ENCODE peak calls at places on chromosomes 5 and 9, in eight cellular contexts. E is AG04450, T is fibroblast of villous mesenchyme, N is mammary epithelial cell, V is GM23338, K is GM12865, U is HL-60, A is NB4. J is an unnamed sample.
A peak's percentile ranks its signal among the peaks of the same experiment; 100 is the strongest.

GRCh38 chr5:2272039-2272438 is 389.3 kb upstream of the IRX4 start:
- DNase-seq in E (no peak), T (no peak), K (no peak), V (no peak), A (no peak), U (no peak), N (no peak), J (no peak)

GRCh38 chr5:153425914-153426313 is 64.6 kb upstream of the GRIA1 start:
- DNase-seq in T (no peak), V (peak; percentile 67), A (peak; percentile 12), N (peak; percentile 11), U (no peak), E (no peak), K (peak; percentile 12), J (peak; percentile 45)

GRCh38 chr9:18463991-18464390 is 10.0 kb upstream of the ADAMTSL1 start:
- DNase-seq in T (no peak), V (no peak), K (no peak), U (no peak), N (peak; percentile 42), A (no peak), E (no peak), J (peak; percentile 76)

GRCh38 chr5:36654598-36654997 is 48.2 kb downstream of the SLC1A3 start:
- DNase-seq in T (no peak), N (no peak), E (no peak), V (no peak), U (no peak), A (no peak), K (no peak), J (no peak)

GRCh38 chr9:93119953-93120845 is 13.9 kb downstream of the NINJ1 start:
- DNase-seq in U (peak; percentile 93), A (peak; percentile 98), T (peak; percentile 98), K (peak; percentile 86), V (peak; percentile 65), E (peak; percentile 85), N (peak; percentile 92), J (peak; percentile 90)

GRCh38 chr5:141478321-141478945 is 2.7 kb downstream of the PCDHGC3 start:
- DNase-seq in T (no peak), N (peak; percentile 78), K (peak; percentile 46), E (no peak), A (peak; percentile 24), U (no peak), V (peak; percentile 91), J (peak; percentile 76)

GRCh38 chr9:35726876-35727438 is 5.0 kb downstream of the TLN1 start:
- DNase-seq in A (peak; percentile 67), E (no peak), N (peak; percentile 21), K (peak; percentile 78), T (peak; percentile 42), V (peak; percentile 29), U (no peak), J (peak; percentile 35)

GRCh38 chr5:15009420-15009819 is 137.8 kb upstream of the ANKH start:
- DNase-seq in T (peak; percentile 76), V (no peak), K (no peak), N (peak; percentile 74), U (no peak), E (no peak), A (no peak), J (peak; percentile 86)

GRCh38 chr5:997001-997474 is 11.6 kb upstream of the NKD2 start:
- DNase-seq in V (peak; percentile 56), E (no peak), K (no peak), A (peak; percentile 83), U (no peak), N (no peak), T (peak; percentile 79), J (no peak)

GRCh38 chr5:142922223-142922952 is 152.2 kb downstream of the ARHGAP26 start:
- DNase-seq in A (peak; percentile 65), T (peak; percentile 62), E (no peak), V (peak; percentile 38), N (no peak), U (peak; percentile 64), K (peak; percentile 67), J (peak; percentile 66)
- TF ChIP-seq CTCF in A (peak; percentile 4), T (peak; percentile 44), E (peak; percentile 46), V (peak; percentile 55), N (peak; percentile 41), U (peak; percentile 7), K (peak; percentile 38), J (peak; percentile 30)

GRCh38 chr9:126024581-126025230 is 277.5 kb downstream of the PBX3 start:
- DNase-seq in K (no peak), U (no peak), T (no peak), N (no peak), A (no peak), E (no peak), V (no peak), J (no peak)

GRCh38 chr9:126020836-126021235 is 273.7 kb downstream of the PBX3 start:
- DNase-seq in N (no peak), E (no peak), V (no peak), A (no peak), K (no peak), T (no peak), U (no peak), J (no peak)

GRCh38 chr9:126025973-126026372 is 278.8 kb downstream of the PBX3 start:
- DNase-seq in N (no peak), E (no peak), A (no peak), U (no peak), V (no peak), T (no peak), K (no peak), J (no peak)

GRCh38 chr9:126027566-126027965 is 280.4 kb downstream of the PBX3 start:
- DNase-seq in V (no peak), K (no peak), U (no peak), T (no peak), A (no peak), E (no peak), N (no peak), J (no peak)

DNA sequence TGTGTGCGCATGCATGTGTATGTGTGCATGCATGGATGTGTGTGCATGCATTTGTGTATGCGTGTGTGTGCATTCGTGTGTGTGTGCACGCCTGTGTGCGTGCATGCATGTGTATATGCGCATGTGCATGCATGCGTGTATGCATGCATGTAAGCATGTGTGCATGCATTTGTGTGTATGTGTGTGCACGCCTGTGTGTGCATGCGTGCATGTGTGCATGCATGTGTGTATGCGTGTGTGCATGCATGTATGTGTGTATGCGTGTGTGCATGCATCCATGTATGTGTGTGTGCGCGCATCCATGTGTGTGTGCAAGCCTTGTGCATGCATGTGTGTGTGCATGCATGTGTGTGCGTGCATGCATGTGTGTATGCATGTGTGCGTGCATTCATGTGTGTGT is 276.8 kb downstream of the PBX3 start:
- DNase-seq in T (no peak), N (no peak), A (no peak), E (no peak), U (no peak), V (no peak), K (no peak), J (no peak)
- H3K4me3 ChIP-seq in T (no peak overlapping the region), N (no peak overlapping the region), A (no peak overlapping the region), E (no peak overlapping the region), U (no peak overlapping the region), V (no peak overlapping the region), K (no peak overlapping the region), J (no peak overlapping the region)

DNA sequence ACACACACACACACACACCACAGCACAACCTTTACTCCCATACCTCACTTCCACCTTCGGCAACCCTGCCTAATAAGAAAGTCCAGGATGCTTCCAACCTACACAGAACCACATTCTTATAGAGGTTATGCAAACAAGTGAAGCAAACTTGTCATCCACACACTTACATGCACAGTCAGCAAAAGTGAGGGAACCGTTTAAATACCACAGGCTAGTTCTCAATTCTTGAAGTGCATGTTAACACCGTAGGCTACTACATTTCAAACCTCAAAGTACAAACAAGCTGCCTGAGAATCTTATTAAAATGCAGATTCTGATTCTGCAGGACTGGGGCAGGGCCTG is 10.4 kb upstream of the ABLIM3 start:
- DNase-seq in T (no peak), N (no peak), E (no peak), V (no peak), A (no peak), K (no peak), U (no peak), J (peak; percentile 56)
- TF ChIP-seq CTCF in T (no peak), N (no peak), E (no peak), V (no peak), A (no peak), K (no peak), U (no peak), J (no peak)

GRCh38 chr5:101720033-101720432 is 576.1 kb downstream of the SLCO4C1 start:
- DNase-seq in N (peak; percentile 0), T (no peak), A (no peak), U (no peak), K (no peak), E (no peak), V (no peak), J (peak; percentile 32)

GRCh38 chr5:101721543-101721942 is 574.5 kb downstream of the SLCO4C1 start:
- DNase-seq in K (no peak), E (no peak), V (no peak), U (no peak), N (no peak), T (no peak), A (no peak), J (no peak)

GRCh38 chr5:101716941-101717340 is 579.1 kb downstream of the SLCO4C1 start:
- DNase-seq in K (no peak), U (no peak), E (no peak), A (no peak), T (no peak), V (no peak), N (no peak), J (no peak)

DNA sequence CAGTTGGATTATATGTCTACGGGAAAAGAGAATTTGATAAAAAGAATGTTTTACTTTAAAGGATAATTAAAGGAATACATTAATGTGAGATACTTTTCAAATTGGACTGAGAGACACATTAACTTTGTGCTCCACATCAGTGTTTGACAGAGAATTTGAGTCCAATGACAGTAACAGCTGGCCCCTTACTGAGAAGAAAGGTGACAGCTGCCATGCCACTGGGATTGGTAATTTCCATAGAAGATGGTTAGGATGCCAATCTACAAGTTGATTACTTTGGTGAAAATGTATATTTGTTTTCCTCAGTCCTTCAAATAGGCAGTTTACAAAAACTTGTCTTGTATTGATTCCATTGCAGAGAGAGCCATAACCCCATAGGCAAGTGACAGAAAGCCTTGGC is 578.4 kb downstream of the SLCO4C1 start:
- DNase-seq in T (no peak), K (no peak), A (no peak), E (no peak), U (no peak), V (no peak), N (no peak), J (no peak)
- H3K4me3 ChIP-seq in T (no peak overlapping the region), K (no peak overlapping the region), A (no peak overlapping the region), E (no peak overlapping the region), U (no peak overlapping the region), V (no peak overlapping the region), N (no peak overlapping the region), J (no peak overlapping the region)

GRCh38 chr9:2824564-2824963 is 19.3 kb downstream of the PUM3 start:
- DNase-seq in N (no peak), V (peak; percentile 77), K (no peak), E (no peak), T (no peak), U (no peak), A (peak; percentile 52), J (no peak)
- TF ChIP-seq CTCF in N (peak; percentile 28), V (peak; percentile 84), K (no peak), E (peak; percentile 6), T (peak; percentile 33), U (no peak), A (peak; percentile 35), J (peak; percentile 46)